ENCODE peak calls at places on chromosome 10, in ten cellular contexts. A is non-pigmented ciliary epithelial cell; Z is activated naive CD4-positive, alpha-beta T cell treated with anti-CD3 and anti-CD28 coated beads, Interleukin-2, amount 10 ng/mL, durations not matched to agents 7 days and 5 days; F is NCI-H774; Y is iPS DF 19.7; G is choroid plexus epithelial cell; X is activated CD8-positive, alpha-beta memory T cell treated with anti-CD3 and anti-CD28 coated beads for 48 hours; N is stromal cell of bone marrow; O is GM20000; E is CD8-positive, alpha-beta memory T cell. R is an unnamed sample.

GRCh38 chr10:3776796-3777571 is 8.0 kb downstream of the KLF6 start:
- DNase-seq in X (no peak), O (no peak), F (peak), A (no peak), N (peak), Z (peak), Y (no peak), E (no peak), G (peak), R (peak)

GRCh38 chr10:71040326-71040725 is 152.0 kb upstream of the PCBD1 start:
- DNase-seq in N (no peak), X (no peak), A (no peak), O (no peak), Y (no peak), F (no peak), G (no peak), E (no peak), Z (no peak), R (no peak)

GRCh38 chr10:48442090-48442808 is 135.8 kb downstream of the MAPK8 start:
- DNase-seq in A (no peak), G (no peak), N (no peak), Y (no peak), X (no peak), F (no peak), O (no peak), E (no peak), Z (no peak), R (no peak)

GRCh38 chr10:16902606-16903005 is 85.4 kb upstream of the RSU1 start:
- DNase-seq in E (no peak), O (no peak), X (no peak), A (no peak), Z (peak), G (no peak), N (no peak), Y (no peak), F (no peak), R (no peak)

GRCh38 chr10:60732240-60733188 is 45.8 kb upstream of the CDK1 start:
- DNase-seq in N (no peak), A (no peak), E (no peak), Y (no peak), F (no peak), X (no peak), Z (peak), O (peak), G (no peak), R (no peak)

GRCh38 chr10:74134240-74134820 is 16.3 kb downstream of the AP3M1 start:
- DNase-seq in A (no peak), Y (no peak), F (no peak), X (no peak), E (no peak), N (peak), O (no peak), Z (no peak), G (no peak), R (no peak)

GRCh38 chr10:15370741-15371701 is at the start of gene FAM171A1:
- DNase-seq in O (peak), A (no peak), X (peak), E (peak), Z (peak), N (peak), F (peak), Y (no peak), G (peak), R (no peak)

GRCh38 chr10:20254078-20254477 is 437.8 kb downstream of the PLXDC2 start:
- DNase-seq in G (peak), A (no peak), E (no peak), O (no peak), N (peak), F (no peak), X (no peak), Y (no peak), Z (no peak), R (no peak)

GRCh38 chr10:49187950-49188761 is at the start of gene TMEM273:
- DNase-seq in O (peak), E (no peak), G (no peak), N (no peak), Y (no peak), A (no peak), Z (peak), X (no peak), F (no peak), R (no peak)

GRCh38 chr10:63798599-63799498 is 277.6 kb downstream of the REEP3 start:
- DNase-seq in G (peak), Z (no peak), X (no peak), A (peak), N (peak), Y (no peak), O (no peak), E (no peak), F (no peak), R (peak)

GRCh38 chr10:112294169-112294568 is 11.0 kb downstream of the TECTB start:
- DNase-seq in A (no peak), F (no peak), O (no peak), E (no peak), G (no peak), N (no peak), Z (no peak), X (no peak), Y (no peak), R (no peak)

GRCh38 chr10:121927361-121927840 is 430 bp downstream of the ATE1 start:
- DNase-seq in O (peak), F (no peak), E (peak), A (no peak), Z (peak), Y (no peak), N (peak), G (no peak), X (peak), R (peak)

GRCh38 chr10:124403548-124403947 is 15.2 kb downstream of the OAT start:
- DNase-seq in E (no peak), X (no peak), G (peak), N (peak), O (peak), Y (peak), Z (peak), F (peak), A (peak), R (peak)

GRCh38 chr10:93079663-93080349 is 6.1 kb downstream of the CYP26A1 start:
- DNase-seq in X (no peak), Z (no peak), O (no peak), F (no peak), N (no peak), Y (no peak), G (no peak), E (no peak), A (no peak), R (no peak)

GRCh38 chr10:61486738-61487396 is 33.7 kb upstream of the TMEM26 start:
- DNase-seq in A (peak), X (no peak), F (no peak), Y (no peak), O (no peak), G (peak), Z (no peak), N (peak), E (no peak), R (peak)

GRCh38 chr10:42933454-42934340 is 143.2 kb upstream of the RET start:
- DNase-seq in E (no peak), Z (peak), N (no peak), A (no peak), X (no peak), O (no peak), G (peak), Y (no peak), F (peak), R (no peak)

GRCh38 chr10:84600947-84601346 is 272.6 kb downstream of the CCSER2 start:
- DNase-seq in A (no peak), O (no peak), X (no peak), F (no peak), Y (no peak), N (no peak), E (no peak), G (no peak), Z (no peak), R (no peak)

GRCh38 chr10:47318706-47319105 is 3.5 kb upstream of the GDF2 start:
- DNase-seq in Z (no peak), F (no peak), G (no peak), Y (peak), X (no peak), O (no peak), E (no peak), A (no peak), N (no peak), R (no peak)

GRCh38 chr10:71796749-71797405 is 23.6 kb upstream of the VSIR start:
- DNase-seq in Z (no peak), F (no peak), X (no peak), N (no peak), E (no peak), G (no peak), A (no peak), O (no peak), Y (no peak), R (no peak)

GRCh38 chr10:104123397-104123796 is 1.4 kb downstream of the SFR1 start:
- DNase-seq in G (peak), N (no peak), E (no peak), F (no peak), X (no peak), Z (no peak), O (peak), Y (no peak), A (no peak), R (peak)

GRCh38 chr10:62618576-62619408 is 185.7 kb upstream of the ADO start:
- DNase-seq in Z (no peak), O (peak), N (peak), X (no peak), A (no peak), F (no peak), E (no peak), G (peak), Y (no peak), R (peak)

GRCh38 chr10:3580565-3580964 is 204.4 kb downstream of the KLF6 start:
- DNase-seq in A (no peak), X (no peak), N (no peak), Y (no peak), G (no peak), O (no peak), E (no peak), Z (no peak), F (no peak), R (no peak)

GRCh38 chr10:80684217-80684616 is 146.5 kb downstream of the SH2D4B start:
- DNase-seq in G (peak), A (no peak), Z (no peak), Y (no peak), X (no peak), F (no peak), O (peak), N (no peak), E (no peak), R (no peak)

GRCh38 chr10:101938316-101939272 is 95.0 kb upstream of the KCNIP2 start:
- DNase-seq in N (peak), E (no peak), G (peak), A (peak), O (no peak), X (no peak), F (no peak), Z (no peak), Y (no peak), R (peak)

GRCh38 chr10:126878594-126878993 is 26.6 kb upstream of the DOCK1 start:
- DNase-seq in G (no peak), A (no peak), N (no peak), F (no peak), O (no peak), E (no peak), Z (no peak), Y (no peak), X (no peak), R (no peak)

GRCh38 chr10:1526427-1527055 is 210.8 kb downstream of the ADARB2 start:
- DNase-seq in A (no peak), N (no peak), Z (no peak), G (no peak), O (no peak), E (no peak), X (no peak), F (no peak), Y (no peak), R (no peak)

GRCh38 chr10:73917566-73918305 is 6.8 kb downstream of the PLAU start:
- DNase-seq in Y (no peak), O (no peak), N (no peak), G (no peak), X (no peak), Z (no peak), E (no peak), F (no peak), A (no peak), R (no peak)

GRCh38 chr10:121848082-121848481 is 79.7 kb downstream of the ATE1 start:
- DNase-seq in Z (no peak), G (no peak), Y (no peak), X (no peak), O (no peak), N (no peak), A (no peak), F (no peak), E (no peak), R (no peak)

GRCh38 chr10:22133640-22134624 is 83.9 kb downstream of the EBLN1 start:
- DNase-seq in G (peak), A (no peak), Y (no peak), X (no peak), Z (no peak), O (peak), N (no peak), F (no peak), E (no peak), R (no peak)

GRCh38 chr10:66925896-66926719 is at the start of gene LRRTM3:
- DNase-seq in N (peak), A (peak), Z (peak), O (peak), X (no peak), Y (peak), G (peak), F (peak), E (no peak), R (peak)

GRCh38 chr10:86354761-86355540 is 11.6 kb downstream of the GRID1 start:
- DNase-seq in G (no peak), E (no peak), Z (no peak), N (no peak), A (no peak), O (no peak), X (no peak), Y (no peak), F (no peak), R (no peak)

GRCh38 chr10:34756584-34756983 is 58.5 kb downstream of the PARD3 start:
- DNase-seq in N (no peak), X (no peak), Z (no peak), A (no peak), Y (no peak), E (no peak), F (no peak), O (no peak), G (no peak), R (no peak)

GRCh38 chr10:4810093-4810492 is 15.9 kb upstream of the AKR1E2 start:
- DNase-seq in Z (no peak), E (no peak), Y (no peak), O (no peak), A (no peak), G (peak), X (no peak), N (peak), F (no peak), R (no peak)

GRCh38 chr10:30438016-30438850 is 4.2 kb downstream of the MAP3K8 start:
- DNase-seq in N (no peak), Z (no peak), O (no peak), Y (no peak), F (no peak), G (peak), A (no peak), X (no peak), E (no peak), R (no peak)

GRCh38 chr10:100362570-100363496 is 15.8 kb downstream of the SCD start:
- DNase-seq in A (no peak), Y (no peak), F (no peak), G (no peak), N (no peak), O (no peak), Z (no peak), X (no peak), E (no peak), R (no peak)

GRCh38 chr10:133394064-133394663 is at the start of gene MTG1:
- DNase-seq in F (peak), N (peak), Y (peak), Z (peak), X (peak), O (peak), G (peak), A (no peak), E (peak), R (peak)

GRCh38 chr10:30781571-30782542 is 152.3 kb upstream of the LYZL2 start:
- DNase-seq in N (no peak), F (no peak), A (no peak), G (no peak), X (no peak), E (no peak), Z (no peak), O (no peak), Y (no peak), R (no peak)

GRCh38 chr10:73910401-73910763 is 550 bp upstream of the PLAU start:
- DNase-seq in G (no peak), Z (no peak), Y (no peak), O (peak), A (no peak), E (no peak), X (no peak), F (no peak), N (no peak), R (no peak)

GRCh38 chr10:123808873-123809272 is 82.7 kb downstream of the CPXM2 start:
- DNase-seq in X (no peak), N (peak), Z (no peak), A (peak), F (no peak), G (peak), E (no peak), O (no peak), Y (no peak), R (peak)

GRCh38 chr10:132606536-132607316 is 69.1 kb downstream of the INPP5A start:
- DNase-seq in X (no peak), F (no peak), G (peak), Y (no peak), O (no peak), Z (no peak), A (no peak), N (no peak), E (no peak), R (no peak)

R was measured in foreskin melanocyte.